ENCODE peak calls at places on chromosomes 6 and 20, in four cellular contexts. M is H9, Q is neuronal stem cell, A is H1. Z is an unnamed sample.
A peak's percentile ranks its signal among the peaks of the same experiment; 100 is the strongest.

GRCh38 chr6:143596857-143597256 is 80.9 kb upstream of the PHACTR2 start:
- DNase-seq in Q (no peak), A (no peak), M (no peak), Z (peak; percentile 68)

GRCh38 chr20:63153254-63154221 is 62.4 kb downstream of the YTHDF1 start:
- DNase-seq in Q (no peak), M (no peak), A (no peak), Z (no peak)

GRCh38 chr6:12482386-12482785 is 192.2 kb downstream of the EDN1 start:
- DNase-seq in Q (no peak), A (no peak), M (no peak), Z (no peak)

GRCh38 chr6:106560966-106561740 is 68.1 kb downstream of the RTN4IP1 start:
- DNase-seq in Q (no peak), A (no peak), M (no peak), Z (peak; percentile 47)

GRCh38 chr20:47667531-47668312 is 117.6 kb downstream of the SULF2 start:
- DNase-seq in M (no peak), Q (no peak), A (no peak), Z (no peak)

GRCh38 chr6:69696273-69696672 is 100.5 kb downstream of the LMBRD1 start:
- DNase-seq in M (no peak), Q (no peak), A (no peak), Z (peak; percentile 17)

GRCh38 chr6:93842178-93842577 is 422.8 kb upstream of the EPHA7 start:
- DNase-seq in A (no peak), M (no peak), Q (no peak), Z (no peak)

GRCh38 chr6:15926256-15926655 is 202.6 kb upstream of the MYLIP start:
- DNase-seq in Q (no peak), A (no peak), M (no peak), Z (no peak)

GRCh38 chr6:158164564-158164963 is 3.5 kb downstream of the SERAC1 start:
- DNase-seq in A (no peak), M (no peak), Q (no peak), Z (no peak)

GRCh38 chr20:61803416-61803902 is 262.2 kb downstream of the TAF4 start:
- DNase-seq in Q (no peak), A (no peak), M (no peak), Z (peak; percentile 9)

GRCh38 chr6:23305325-23305943 is 736.1 kb downstream of the HDGFL1 start:
- DNase-seq in Q (no peak), A (no peak), M (no peak), Z (no peak)

GRCh38 chr20:6504826-6505225 is 262.7 kb upstream of the BMP2 start:
- DNase-seq in A (no peak), M (no peak), Q (no peak), Z (no peak)

GRCh38 chr6:6724319-6725119 is 136.0 kb downstream of the LY86 start:
- DNase-seq in A (peak; percentile 57), M (peak; percentile 80), Q (peak; percentile 69), Z (peak; percentile 84)

GRCh38 chr6:5657684-5658429 is 348.9 kb downstream of the NRN1 start:
- DNase-seq in M (no peak), A (no peak), Q (no peak), Z (no peak)

GRCh38 chr20:19628570-19629134 is 129.4 kb upstream of the RIN2 start:
- DNase-seq in Q (peak; percentile 59), M (peak; percentile 80), A (peak; percentile 36), Z (peak; percentile 62)

GRCh38 chr6:123668063-123668462 is 31.3 kb upstream of the TRDN start:
- DNase-seq in M (peak; percentile 36), Q (no peak), A (no peak), Z (no peak)

GRCh38 chr6:110944681-110945151 is 13.8 kb upstream of the GTF3C6 start:
- DNase-seq in Q (no peak), M (no peak), A (no peak), Z (peak; percentile 86)

GRCh38 chr20:4234664-4235063 is 219.3 kb upstream of the RNF24 start:
- DNase-seq in A (no peak), Q (no peak), M (no peak), Z (no peak)

GRCh38 chr6:70281923-70282902 is 20.7 kb downstream of the COL9A1 start:
- DNase-seq in Q (peak; percentile 24), M (peak; percentile 76), A (peak; percentile 23), Z (no peak)

GRCh38 chr6:25344827-25345226 is 65.7 kb downstream of the CARMIL1 start:
- DNase-seq in M (no peak), Q (no peak), A (no peak), Z (no peak)

GRCh38 chr20:47206962-47207641 is 149.4 kb downstream of the ZMYND8 start:
- DNase-seq in A (no peak), Q (peak; percentile 8), M (no peak), Z (no peak)

GRCh38 chr6:3333263-3333662 is 74.5 kb downstream of the PSMG4 start:
- DNase-seq in M (peak; percentile 27), Q (no peak), A (no peak), Z (no peak)

GRCh38 chr20:40191573-40191972 is 497.5 kb downstream of the MAFB start:
- DNase-seq in Q (no peak), A (no peak), M (no peak), Z (no peak)

GRCh38 chr20:37880726-37881591 is 22.0 kb upstream of the VSTM2L start:
- DNase-seq in Q (no peak), M (no peak), A (no peak), Z (no peak)

GRCh38 chr6:156828280-156828703 is 51.1 kb downstream of the ARID1B start:
- DNase-seq in A (no peak), M (no peak), Q (no peak), Z (peak; percentile 92)

GRCh38 chr6:126182650-126183311 is 157.1 kb upstream of the CENPW start:
- DNase-seq in A (no peak), M (no peak), Q (no peak), Z (no peak)

GRCh38 chr6:141667580-141668309 is 465.0 kb upstream of the GJE1 start:
- DNase-seq in Q (no peak), A (no peak), M (no peak), Z (peak; percentile 19)

DNA sequence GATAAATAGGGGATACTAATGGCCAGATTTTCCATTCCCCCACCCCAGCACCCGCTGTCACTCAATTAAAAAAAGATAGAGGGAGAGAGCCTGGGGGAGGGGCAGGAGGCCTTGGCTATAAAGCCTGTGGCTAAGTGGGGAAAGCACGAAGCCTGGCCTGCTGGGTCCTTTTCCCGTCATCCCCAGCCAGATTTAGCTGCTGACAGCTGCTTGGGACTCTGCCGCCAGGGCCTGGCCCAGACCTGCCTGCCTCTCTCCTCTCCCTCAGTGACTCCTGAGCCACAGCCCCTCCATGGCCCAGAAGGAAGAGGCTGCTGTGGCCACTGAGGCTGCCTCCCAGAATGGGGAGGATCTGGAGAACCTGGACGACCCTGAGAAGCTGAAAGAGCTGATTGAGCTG is at the start of gene APOBEC2:
- DNase-seq in M (no peak), A (no peak), Q (no peak), Z (no peak)
- H2BK12ac ChIP-seq in M (no peak within 1 kb of the TSS), A (no peak within 1 kb of the TSS), Q (no peak within 1 kb of the TSS), Z (no peak within 1 kb of the TSS)

DNA sequence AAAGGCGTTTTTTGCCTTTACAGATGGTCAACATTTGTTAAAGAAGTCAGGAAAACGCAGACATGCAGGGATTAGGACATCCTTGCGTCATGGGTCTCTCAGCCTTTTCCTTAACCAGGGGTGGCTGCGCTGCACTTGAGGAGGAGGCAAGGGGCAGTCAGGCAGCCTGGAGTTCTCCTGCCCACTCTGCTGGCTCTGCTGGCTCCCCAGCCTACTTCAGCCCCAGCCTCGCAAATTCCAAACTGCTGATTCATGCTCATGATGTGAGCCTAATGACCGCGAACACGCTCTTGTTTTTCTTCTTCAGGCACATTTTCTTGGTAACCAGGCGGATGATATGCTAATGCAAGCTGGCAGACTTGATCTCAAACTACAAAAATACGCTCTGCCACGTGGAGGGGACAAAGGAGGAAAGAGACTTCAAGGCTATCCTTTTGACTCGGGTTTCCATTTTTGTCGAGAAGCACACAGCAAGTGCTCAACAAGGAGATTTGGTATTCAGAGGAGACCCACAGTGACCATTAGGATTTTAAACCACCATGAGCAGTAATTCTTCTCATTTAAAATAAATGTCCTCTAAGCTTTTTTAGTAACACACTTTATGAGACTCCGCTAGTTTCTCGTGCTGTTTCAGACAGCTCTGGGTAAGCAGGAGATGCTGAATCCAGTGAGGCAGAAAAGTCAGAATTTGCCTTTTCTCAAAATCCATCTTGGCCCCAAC is 290.2 kb upstream of the STXBP5 start:
- DNase-seq in A (peak; percentile 79), M (peak; percentile 89), Q (peak; percentile 65), Z (peak; percentile 99)
- H3K23ac ChIP-seq in A (no peak overlapping the region), M (no peak overlapping the region), Q (no peak overlapping the region), Z (no peak overlapping the region)

GRCh38 chr6:36666726-36667591 is 11.6 kb upstream of the CDKN1A start:
- DNase-seq in A (no peak), M (peak; percentile 82), Q (peak; percentile 54), Z (peak; percentile 95)
- H2BK12ac ChIP-seq in A (peak overlapping the region; percentile 82), M (no peak overlapping the region), Q (no peak overlapping the region), Z (no peak overlapping the region)

GRCh38 chr20:45972500-45973183 is 639 bp upstream of the ZNF335 start:
- DNase-seq in A (no peak), Q (no peak), M (no peak), Z (no peak)
- H3K23ac ChIP-seq in A (no peak overlapping the region), Q (peak overlapping the region; percentile 66), M (no peak overlapping the region), Z (no peak overlapping the region)

DNA sequence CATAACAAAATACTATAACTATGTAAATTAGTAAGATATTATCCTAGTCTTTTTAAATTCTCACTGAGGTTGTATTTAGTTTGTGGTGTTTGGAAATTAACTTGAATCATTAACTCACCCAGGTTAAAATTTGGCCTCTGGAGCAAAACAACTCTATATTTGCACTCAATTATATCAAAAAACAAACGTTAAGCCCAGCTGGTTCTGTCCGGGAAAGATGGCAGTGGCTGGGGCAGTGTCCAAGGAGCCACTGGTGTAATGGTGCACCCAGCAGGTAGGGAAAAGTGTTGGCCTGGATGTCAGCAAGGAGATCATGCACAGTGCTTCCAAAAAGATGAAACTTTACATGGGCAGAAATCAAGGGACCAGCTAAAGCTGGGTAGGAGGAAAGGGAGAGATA is 285.3 kb upstream of the CITED2 start:
- DNase-seq in M (no peak), Q (no peak), A (no peak), Z (no peak)
- H2BK12ac ChIP-seq in M (no peak overlapping the region), Q (no peak overlapping the region), A (no peak overlapping the region), Z (no peak overlapping the region)

GRCh38 chr6:53048431-53049195 is 16.6 kb upstream of the FBXO9 start:
- DNase-seq in A (no peak), M (no peak), Q (no peak), Z (peak; percentile 38)
- H3K23ac ChIP-seq in A (no peak overlapping the region), M (no peak overlapping the region), Q (no peak overlapping the region), Z (no peak overlapping the region)

DNA sequence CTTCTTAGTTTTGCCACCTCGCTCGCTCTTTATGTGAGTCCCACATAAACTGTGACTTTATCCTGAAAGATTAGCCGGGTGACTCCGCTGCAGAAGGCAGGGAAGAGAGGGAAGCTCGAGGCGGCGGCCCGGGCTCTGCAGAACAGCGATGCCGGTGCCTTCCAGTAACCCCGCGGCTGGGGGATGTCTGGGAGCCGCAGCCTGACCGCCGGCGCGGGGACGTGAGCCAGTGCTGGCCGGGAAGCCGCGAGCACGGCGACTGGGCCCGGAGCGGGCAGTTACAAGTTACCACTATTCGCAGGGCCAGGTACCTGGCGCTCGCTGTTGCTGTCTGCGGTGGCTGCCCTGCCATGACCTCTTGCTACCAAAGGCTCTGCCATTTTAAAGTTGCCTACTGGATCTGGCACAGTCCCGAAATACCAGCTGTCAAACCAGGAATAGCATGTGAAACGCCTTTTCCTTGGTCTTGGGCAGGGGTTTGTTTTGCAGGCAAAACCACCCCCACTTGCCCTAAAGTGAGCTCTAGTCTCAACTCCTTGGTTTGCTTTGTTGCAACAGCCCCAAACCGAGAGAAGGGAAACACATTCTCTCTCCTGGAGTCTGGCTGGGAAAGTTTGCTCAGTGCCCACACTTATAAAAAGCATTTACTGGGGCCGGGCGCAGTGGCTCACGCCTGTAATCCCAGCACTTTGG is 124.0 kb upstream of the SLC2A12 start:
- DNase-seq in A (no peak), Q (no peak), M (peak; percentile 67), Z (peak; percentile 65)
- H2BK12ac ChIP-seq in A (no peak overlapping the region), Q (no peak overlapping the region), M (no peak overlapping the region), Z (peak overlapping the region; percentile 87)

GRCh38 chr20:49685161-49685601 is 28.5 kb downstream of the B4GALT5 start:
- DNase-seq in Q (no peak), A (no peak), M (no peak), Z (no peak)
- H3K23ac ChIP-seq in Q (no peak overlapping the region), A (no peak overlapping the region), M (no peak overlapping the region), Z (no peak overlapping the region)

Z was measured in mesenchymal stem cell.